ENCODE peak calls at places on chromosomes 6 and 20, in five cellular contexts. G, T, Y, M and I are unnamed samples.
A peak's percentile ranks its signal among the peaks of the same experiment; 100 is the strongest.

GRCh38 chr20:48718914-48719578 is 108.8 kb downstream of the PREX1 start:
- DNase-seq in G (no peak), T (no peak), Y (no peak), M (no peak), I (no peak)

GRCh38 chr6:38477680-38478260 is 162.0 kb downstream of the BTBD9 start:
- DNase-seq in G (no peak), T (no peak), Y (no peak), M (no peak), I (no peak)

GRCh38 chr20:4243071-4243470 is 227.7 kb upstream of the RNF24 start:
- DNase-seq in G (no peak), T (no peak), Y (no peak), M (peak; percentile 38), I (no peak)

GRCh38 chr20:2364014-2364413 is 16.7 kb upstream of the TGM6 start:
- DNase-seq in G (no peak), T (no peak), Y (no peak), M (no peak), I (no peak)

GRCh38 chr6:125421853-125422252 is 120.1 kb upstream of the HDDC2 start:
- DNase-seq in G (no peak), T (peak; percentile 78), Y (no peak), M (peak; percentile 62), I (no peak)

GRCh38 chr20:24565952-24566351 is 96.5 kb downstream of the SYNDIG1 start:
- DNase-seq in G (no peak), T (no peak), Y (no peak), M (no peak), I (no peak)

GRCh38 chr20:17936791-17937687 is 31.6 kb downstream of the SNX5 start:
- DNase-seq in G (no peak), T (no peak), Y (no peak), M (no peak), I (no peak)

GRCh38 chr6:159646731-159647130 is 46.3 kb downstream of the SOD2 start:
- DNase-seq in G (no peak), T (no peak), Y (no peak), M (no peak), I (no peak)

GRCh38 chr20:14556206-14556605 is 218.8 kb upstream of the FLRT3 start:
- DNase-seq in G (no peak), T (no peak), Y (no peak), M (no peak), I (no peak)

GRCh38 chr6:157527471-157527907 is 146.5 kb downstream of the ZDHHC14 start:
- DNase-seq in G (no peak), T (no peak), Y (no peak), M (no peak), I (no peak)

GRCh38 chr6:1630771-1631217 is 21.1 kb downstream of the FOXC1 start:
- DNase-seq in G (no peak), T (peak; percentile 32), Y (no peak), M (no peak), I (no peak)

GRCh38 chr6:44072959-44073611 is 54.2 kb downstream of the MRPL14 start:
- DNase-seq in G (no peak), T (peak; percentile 96), Y (peak; percentile 84), M (peak; percentile 83), I (peak; percentile 93)

GRCh38 chr6:136030131-136030530 is 178.6 kb downstream of the PDE7B start:
- DNase-seq in G (no peak), T (no peak), Y (no peak), M (no peak), I (no peak)

GRCh38 chr20:61436674-61437279 is 184.7 kb downstream of the CDH4 start:
- DNase-seq in G (no peak), T (no peak), Y (no peak), M (no peak), I (peak; percentile 43)

GRCh38 chr6:36324191-36324590 is 12.5 kb downstream of the BNIP5 start:
- DNase-seq in G (no peak), T (peak; percentile 18), Y (no peak), M (no peak), I (no peak)